ENCODE peak calls at places on chromosomes 3 and 15, in seven cellular contexts. X is neuronal stem cell, T is IMR-90, G is mesendoderm, V is H9, A is mesenchymal stem cell, E is H1. Y is an unnamed sample.

GRCh38 chr3:55486857-55487375 is at the start of gene WNT5A:
- DNase-seq in X (peak; percentile 51), T (no peak), G (peak; percentile 91), V (peak; percentile 77), A (peak; percentile 65), E (no peak), Y (peak; percentile 41)

GRCh38 chr3:179765396-179765795 is 112.6 kb downstream of the USP13 start:
- DNase-seq in X (no peak), T (no peak), G (no peak), V (no peak), A (no peak), E (no peak), Y (no peak)

GRCh38 chr15:44565387-44566169 is 28.6 kb downstream of the EIF3J start:
- DNase-seq in X (no peak), T (no peak), G (no peak), V (no peak), A (no peak), E (no peak), Y (no peak)

GRCh38 chr15:91529534-91529933 is 324.0 kb upstream of the SLCO3A1 start:
- DNase-seq in X (no peak), T (no peak), G (no peak), V (no peak), A (no peak), E (no peak), Y (no peak)

GRCh38 chr3:158434412-158435038 is 136.5 kb upstream of the MLF1 start:
- DNase-seq in X (peak; percentile 58), T (peak; percentile 60), G (peak; percentile 77), V (peak; percentile 45), A (peak; percentile 69), E (peak; percentile 21), Y (peak; percentile 90)

GRCh38 chr15:33735637-33736247 is 232.6 kb upstream of the CHRM5 start:
- DNase-seq in X (peak; percentile 6), T (peak; percentile 41), G (peak; percentile 48), V (peak; percentile 41), A (peak; percentile 33), E (no peak), Y (peak; percentile 18)

GRCh38 chr15:98451268-98451667 is 197.1 kb upstream of the IGF1R start:
- DNase-seq in X (no peak), T (no peak), G (no peak), V (no peak), A (no peak), E (no peak), Y (no peak)

GRCh38 chr15:25670025-25670554 is 193.0 kb downstream of the ATP10A start:
- DNase-seq in X (peak; percentile 62), T (peak; percentile 76), G (peak; percentile 95), V (peak; percentile 86), A (peak; percentile 10), E (peak; percentile 61), Y (peak; percentile 57)

GRCh38 chr3:55658297-55659022 is 171.4 kb upstream of the WNT5A start:
- DNase-seq in X (no peak), T (no peak), G (no peak), V (peak; percentile 41), A (no peak), E (no peak), Y (no peak)

GRCh38 chr3:153232737-153233330 is 70.8 kb downstream of the RAP2B start:
- DNase-seq in X (no peak), T (peak; percentile 88), G (no peak), V (no peak), A (peak; percentile 77), E (no peak), Y (no peak)

GRCh38 chr3:65060904-65061303 is 373.1 kb upstream of the ADAMTS9 start:
- DNase-seq in X (no peak), T (no peak), G (peak; percentile 31), V (no peak), A (no peak), E (no peak), Y (no peak)

GRCh38 chr3:73500321-73500720 is 124.4 kb downstream of the PDZRN3 start:
- DNase-seq in X (no peak), T (peak; percentile 34), G (no peak), V (no peak), A (no peak), E (no peak), Y (no peak)

GRCh38 chr15:73924258-73924921 is 1.9 kb upstream of the LOXL1 start:
- DNase-seq in X (no peak), T (peak; percentile 92), G (no peak), V (no peak), A (peak; percentile 88), E (no peak), Y (no peak)

GRCh38 chr3:170278632-170279031 is 56.4 kb downstream of the PRKCI start:
- DNase-seq in X (no peak), T (no peak), G (no peak), V (no peak), A (no peak), E (no peak), Y (no peak)

DNA sequence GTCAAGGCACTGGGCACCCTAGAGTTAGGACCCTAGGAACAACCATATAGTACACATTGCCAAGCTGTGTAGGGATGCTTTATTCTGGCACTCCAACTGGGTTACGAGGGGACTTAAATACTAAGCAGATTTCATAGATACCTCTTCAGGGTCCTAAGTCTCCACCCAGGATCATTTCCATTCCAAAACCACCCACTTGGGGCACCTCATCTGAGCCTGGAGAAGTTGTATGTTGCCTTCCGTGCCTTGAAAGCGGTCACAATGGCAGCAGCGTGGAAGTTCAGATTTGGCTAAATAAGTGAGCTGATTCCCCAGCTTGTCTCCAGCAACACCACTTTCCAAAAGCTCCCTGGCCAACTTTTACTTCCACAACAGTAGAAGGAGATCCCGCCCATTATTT is 4.6 kb downstream of the TMEM202 start:
- DNase-seq in X (no peak), T (no peak), G (no peak), V (no peak), A (no peak), E (no peak), Y (no peak)
- H3K79me1 ChIP-seq in X (no peaks in the 10 kb centered on the region), T (no peaks in the 10 kb centered on the region), G (no peaks in the 10 kb centered on the region), V (no peaks in the 10 kb centered on the region), A (no peaks in the 10 kb centered on the region), E (no peaks in the 10 kb centered on the region), Y (no peaks in the 10 kb centered on the region)

DNA sequence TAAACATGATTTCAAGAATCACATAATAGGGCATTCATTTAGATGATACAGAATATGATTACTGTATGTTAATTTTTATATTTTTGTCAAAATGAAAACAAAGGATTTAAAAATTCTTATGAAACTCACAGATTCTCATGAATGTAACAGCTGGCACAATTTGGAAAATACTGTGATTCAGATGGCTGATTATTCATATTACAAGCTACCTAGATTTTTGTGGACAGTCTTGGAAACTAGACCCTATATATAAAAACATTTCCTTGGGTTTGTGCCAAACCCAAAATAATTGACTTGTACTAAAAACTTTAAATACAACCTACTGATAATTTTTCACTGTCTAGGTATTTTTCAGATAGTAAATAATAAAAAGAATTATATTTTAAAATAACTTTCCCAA is 26.2 kb downstream of the ZBED2 start:
- DNase-seq in X (no peak), T (no peak), G (no peak), V (no peak), A (no peak), E (no peak), Y (no peak)
- H3K79me1 ChIP-seq in X (no peaks in the 10 kb centered on the region), T (no peaks in the 10 kb centered on the region), G (no peaks in the 10 kb centered on the region), V (no peaks in the 10 kb centered on the region), A (no peaks in the 10 kb centered on the region), E (no peaks in the 10 kb centered on the region), Y (no peaks in the 10 kb centered on the region)

DNA sequence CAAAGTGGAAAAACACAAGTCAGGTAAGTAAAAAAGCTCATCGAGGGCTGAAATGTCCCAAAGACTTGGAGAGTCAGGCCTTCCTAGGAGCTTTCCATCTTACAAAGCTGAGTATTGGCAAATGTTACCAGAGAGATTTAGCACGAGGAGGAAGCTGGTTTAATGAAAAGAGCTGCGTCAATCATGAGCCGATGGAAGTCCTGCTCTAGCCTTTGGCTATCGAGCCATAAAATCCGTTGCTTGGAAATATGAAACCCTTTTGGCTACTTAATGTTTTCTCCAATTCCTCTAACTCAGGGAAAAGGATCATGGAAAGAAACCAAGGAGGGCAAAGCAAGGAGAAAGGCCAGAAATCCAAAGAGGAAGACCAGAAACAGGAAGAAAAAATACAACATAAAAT is 1074.6 kb downstream of the FHIT start:
- DNase-seq in X (no peak), T (no peak), G (no peak), V (no peak), A (no peak), E (no peak), Y (no peak)
- H3K79me1 ChIP-seq in X (no peaks in the 10 kb centered on the region), T (no peaks in the 10 kb centered on the region), G (no peaks in the 10 kb centered on the region), V (no peaks in the 10 kb centered on the region), A (no peaks in the 10 kb centered on the region), E (no peaks in the 10 kb centered on the region), Y (no peaks in the 10 kb centered on the region)

GRCh38 chr3:84980011-84980410 is 21.2 kb downstream of the CADM2 start:
- DNase-seq in X (no peak), T (no peak), G (no peak), V (no peak), A (no peak), E (no peak), Y (no peak)
- H3K79me1 ChIP-seq in X (no peaks in the 10 kb centered on the region), T (no peaks in the 10 kb centered on the region), G (no peaks in the 10 kb centered on the region), V (no peaks in the 10 kb centered on the region), A (no peaks in the 10 kb centered on the region), E (no peaks in the 10 kb centered on the region), Y (no peaks in the 10 kb centered on the region)

DNA sequence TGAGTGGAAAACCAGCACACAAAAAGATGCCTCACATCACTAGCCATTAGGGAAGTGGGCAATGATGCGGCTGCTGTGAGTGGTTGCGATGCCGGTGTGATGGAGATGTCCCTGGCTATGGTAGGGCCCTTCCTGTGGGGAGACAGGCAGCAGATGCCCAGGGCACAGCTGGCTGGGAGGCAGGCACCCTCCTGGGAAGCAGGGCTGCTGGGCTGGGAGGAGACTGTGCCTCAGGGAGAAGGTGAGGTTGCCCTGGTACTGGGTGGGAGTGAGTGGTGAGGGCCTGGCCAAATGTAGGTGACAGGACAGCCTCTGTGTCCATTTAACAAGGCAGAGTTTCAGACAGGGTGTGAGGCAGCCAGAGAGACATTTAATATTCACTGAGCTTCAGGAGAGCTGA is 335.6 kb downstream of the OCA2 start:
- DNase-seq in X (no peak), T (no peak), G (no peak), V (no peak), A (no peak), E (no peak), Y (no peak)
- H3K79me1 ChIP-seq in X (no peaks in the 10 kb centered on the region), T (no peaks in the 10 kb centered on the region), G (no peaks in the 10 kb centered on the region), V (no peaks in the 10 kb centered on the region), A (no peaks in the 10 kb centered on the region), E (no peaks in the 10 kb centered on the region), Y (no peaks in the 10 kb centered on the region)

GRCh38 chr3:103002447-103002846 is 567.6 kb downstream of the ZPLD1 start:
- DNase-seq in X (no peak), T (no peak), G (no peak), V (no peak), A (no peak), E (no peak), Y (no peak)
- H3K79me1 ChIP-seq in X (no peaks in the 10 kb centered on the region), T (no peaks in the 10 kb centered on the region), G (no peaks in the 10 kb centered on the region), V (no peaks in the 10 kb centered on the region), A (no peaks in the 10 kb centered on the region), E (no peaks in the 10 kb centered on the region), Y (no peaks in the 10 kb centered on the region)